ENCODE peak calls at places on chromosomes 2 and 18, in nine cellular contexts. U is mammary epithelial cell, F is ascending aorta, L is AG04449, G is HT1080, D is fibroblast of pulmonary artery, Z is head of caudate nucleus, M is neural progenitor cell, K is astrocyte of the hippocampus. R is an unnamed sample.

GRCh38 chr18:63366270-63366990 is 576 bp downstream of the KDSR start:
- DNase-seq in U (peak; percentile 79), F (peak; percentile 13), L (no peak), G (peak; percentile 86), D (peak; percentile 55), Z (peak; percentile 66), M (peak; percentile 51), K (peak; percentile 83), R (peak; percentile 27)

GRCh38 chr2:37324536-37324785 is 172 bp downstream of the PRKD3 start:
- DNase-seq in U (no peak), F (peak; percentile 20), L (no peak), G (peak; percentile 55), D (peak; percentile 81), Z (peak; percentile 83), M (peak; percentile 95), K (no peak), R (no peak)

GRCh38 chr2:53949457-53949856 is 21.3 kb downstream of the PSME4 start:
- DNase-seq in U (no peak), F (no peak), L (no peak), G (peak; percentile 74), D (peak; percentile 28), Z (no peak), M (no peak), K (no peak), R (no peak)

GRCh38 chr18:30328839-30329238 is 713.7 kb downstream of the DSC3 start:
- DNase-seq in U (peak; percentile 65), F (no peak), L (no peak), G (peak; percentile 70), D (no peak), Z (no peak), M (no peak), K (peak; percentile 34), R (no peak)

GRCh38 chr2:238635637-238636036 is 208.9 kb downstream of the ASB1 start:
- DNase-seq in U (no peak), F (no peak), L (no peak), G (no peak), D (no peak), Z (no peak), M (no peak), K (no peak), R (no peak)

GRCh38 chr18:55543130-55543704 is 44.8 kb downstream of the TCF4 start:
- DNase-seq in U (no peak), F (no peak), L (no peak), G (no peak), D (no peak), Z (no peak), M (no peak), K (no peak), R (no peak)

GRCh38 chr2:151872468-151872867 is 44.2 kb upstream of the ARL5A start:
- DNase-seq in U (no peak), F (no peak), L (no peak), G (no peak), D (no peak), Z (no peak), M (no peak), K (peak; percentile 37), R (no peak)

GRCh38 chr2:12501469-12502147 is 215.1 kb upstream of the TRIB2 start:
- DNase-seq in U (peak; percentile 30), F (no peak), L (no peak), G (peak; percentile 63), D (peak; percentile 61), Z (no peak), M (no peak), K (no peak), R (no peak)

GRCh38 chr18:56258178-56258577 is 380.2 kb downstream of the TXNL1 start:
- DNase-seq in U (no peak), F (no peak), L (no peak), G (no peak), D (no peak), Z (no peak), M (no peak), K (no peak), R (no peak)